ENCODE peak calls at places on chromosomes 11 and 22, in nine cellular contexts. One of them, this sample, is unnamed.

GRCh38 chr11:120747801-120748484 is 236.4 kb downstream of the GRIK4 start:
- DNase-seq in activated T-helper 1 cell treated with Interleukin-2 at 50 U/mL for 16 hours: no peak
- DNase-seq in dorsolateral prefrontal cortex: no peak
- DNase-seq in NCI-H510A: no peak
- DNase-seq in bronchial epithelial cell: peak
- DNase-seq in globus pallidus: no peak
- DNase-seq in activated CD4-positive, alpha-beta T cell treated with anti-CD3 and anti-CD28 coated beads, Interleukin-2, amount 50 U/mL, for 4 hours: no peak
- DNase-seq in adipocyte: no peak
- DNase-seq in activated CD4-positive, alpha-beta memory T cell treated with anti-CD3 and anti-CD28 coated beads for 36 hours: no peak
- DNase-seq in this sample: no peak

GRCh38 chr11:130827697-130828377 is 88.4 kb downstream of the SNX19 start:
- DNase-seq in activated T-helper 1 cell treated with Interleukin-2 at 50 U/mL for 16 hours: no peak
- DNase-seq in dorsolateral prefrontal cortex: no peak
- DNase-seq in NCI-H510A: no peak
- DNase-seq in bronchial epithelial cell: peak
- DNase-seq in globus pallidus: no peak
- DNase-seq in activated CD4-positive, alpha-beta T cell treated with anti-CD3 and anti-CD28 coated beads, Interleukin-2, amount 50 U/mL, for 4 hours: no peak
- DNase-seq in adipocyte: peak
- DNase-seq in activated CD4-positive, alpha-beta memory T cell treated with anti-CD3 and anti-CD28 coated beads for 36 hours: peak
- DNase-seq in this sample: peak

GRCh38 chr22:37283393-37283937 is 1.2 kb downstream of the CYTH4 start:
- DNase-seq in activated T-helper 1 cell treated with Interleukin-2 at 50 U/mL for 16 hours: peak
- DNase-seq in dorsolateral prefrontal cortex: no peak
- DNase-seq in NCI-H510A: no peak
- DNase-seq in bronchial epithelial cell: no peak
- DNase-seq in globus pallidus: peak
- DNase-seq in activated CD4-positive, alpha-beta T cell treated with anti-CD3 and anti-CD28 coated beads, Interleukin-2, amount 50 U/mL, for 4 hours: no peak
- DNase-seq in adipocyte: no peak
- DNase-seq in activated CD4-positive, alpha-beta memory T cell treated with anti-CD3 and anti-CD28 coated beads for 36 hours: peak
- DNase-seq in this sample: peak

GRCh38 chr11:128759597-128759996 is 65.7 kb downstream of the FLI1 start:
- DNase-seq in activated T-helper 1 cell treated with Interleukin-2 at 50 U/mL for 16 hours: no peak
- DNase-seq in dorsolateral prefrontal cortex: no peak
- DNase-seq in NCI-H510A: no peak
- DNase-seq in bronchial epithelial cell: no peak
- DNase-seq in globus pallidus: no peak
- DNase-seq in activated CD4-positive, alpha-beta T cell treated with anti-CD3 and anti-CD28 coated beads, Interleukin-2, amount 50 U/mL, for 4 hours: no peak
- DNase-seq in adipocyte: peak
- DNase-seq in activated CD4-positive, alpha-beta memory T cell treated with anti-CD3 and anti-CD28 coated beads for 36 hours: no peak
- DNase-seq in this sample: peak

GRCh38 chr11:6646631-6647281 is 8.9 kb downstream of the DCHS1 start:
- DNase-seq in activated T-helper 1 cell treated with Interleukin-2 at 50 U/mL for 16 hours: peak
- DNase-seq in dorsolateral prefrontal cortex: no peak
- DNase-seq in NCI-H510A: no peak
- DNase-seq in bronchial epithelial cell: no peak
- DNase-seq in globus pallidus: no peak
- DNase-seq in activated CD4-positive, alpha-beta T cell treated with anti-CD3 and anti-CD28 coated beads, Interleukin-2, amount 50 U/mL, for 4 hours: no peak
- DNase-seq in adipocyte: peak
- DNase-seq in activated CD4-positive, alpha-beta memory T cell treated with anti-CD3 and anti-CD28 coated beads for 36 hours: peak
- DNase-seq in this sample: peak

GRCh38 chr11:1472180-1473005 is 14.2 kb downstream of the MOB2 start:
- DNase-seq in activated T-helper 1 cell treated with Interleukin-2 at 50 U/mL for 16 hours: no peak
- DNase-seq in dorsolateral prefrontal cortex: peak
- DNase-seq in NCI-H510A: no peak
- DNase-seq in bronchial epithelial cell: no peak
- DNase-seq in globus pallidus: no peak
- DNase-seq in activated CD4-positive, alpha-beta T cell treated with anti-CD3 and anti-CD28 coated beads, Interleukin-2, amount 50 U/mL, for 4 hours: no peak
- DNase-seq in adipocyte: no peak
- DNase-seq in activated CD4-positive, alpha-beta memory T cell treated with anti-CD3 and anti-CD28 coated beads for 36 hours: no peak
- DNase-seq in this sample: no peak

GRCh38 chr11:11998091-11998781 is 10.2 kb downstream of the DKK3 start:
- DNase-seq in activated T-helper 1 cell treated with Interleukin-2 at 50 U/mL for 16 hours: no peak
- DNase-seq in dorsolateral prefrontal cortex: no peak
- DNase-seq in NCI-H510A: no peak
- DNase-seq in bronchial epithelial cell: peak
- DNase-seq in globus pallidus: no peak
- DNase-seq in activated CD4-positive, alpha-beta T cell treated with anti-CD3 and anti-CD28 coated beads, Interleukin-2, amount 50 U/mL, for 4 hours: no peak
- DNase-seq in adipocyte: peak
- DNase-seq in activated CD4-positive, alpha-beta memory T cell treated with anti-CD3 and anti-CD28 coated beads for 36 hours: peak
- DNase-seq in this sample: peak

GRCh38 chr11:63769044-63769718 is 606 bp upstream of the ZFTA start:
- DNase-seq in activated T-helper 1 cell treated with Interleukin-2 at 50 U/mL for 16 hours: no peak
- DNase-seq in dorsolateral prefrontal cortex: no peak
- DNase-seq in NCI-H510A: peak
- DNase-seq in bronchial epithelial cell: peak
- DNase-seq in globus pallidus: no peak
- DNase-seq in activated CD4-positive, alpha-beta T cell treated with anti-CD3 and anti-CD28 coated beads, Interleukin-2, amount 50 U/mL, for 4 hours: peak
- DNase-seq in adipocyte: peak
- DNase-seq in activated CD4-positive, alpha-beta memory T cell treated with anti-CD3 and anti-CD28 coated beads for 36 hours: peak
- DNase-seq in this sample: peak

GRCh38 chr11:78099671-78100070 is 20.0 kb upstream of the NDUFC2 start:
- DNase-seq in activated T-helper 1 cell treated with Interleukin-2 at 50 U/mL for 16 hours: no peak
- DNase-seq in dorsolateral prefrontal cortex: no peak
- DNase-seq in NCI-H510A: no peak
- DNase-seq in bronchial epithelial cell: no peak
- DNase-seq in globus pallidus: no peak
- DNase-seq in activated CD4-positive, alpha-beta T cell treated with anti-CD3 and anti-CD28 coated beads, Interleukin-2, amount 50 U/mL, for 4 hours: no peak
- DNase-seq in adipocyte: no peak
- DNase-seq in activated CD4-positive, alpha-beta memory T cell treated with anti-CD3 and anti-CD28 coated beads for 36 hours: no peak
- DNase-seq in this sample: no peak

GRCh38 chr22:24592846-24593809 is at the start of gene LRRC75B:
- DNase-seq in activated T-helper 1 cell treated with Interleukin-2 at 50 U/mL for 16 hours: no peak
- DNase-seq in dorsolateral prefrontal cortex: peak
- DNase-seq in NCI-H510A: no peak
- DNase-seq in bronchial epithelial cell: peak
- DNase-seq in globus pallidus: peak
- DNase-seq in activated CD4-positive, alpha-beta T cell treated with anti-CD3 and anti-CD28 coated beads, Interleukin-2, amount 50 U/mL, for 4 hours: no peak
- DNase-seq in adipocyte: peak
- DNase-seq in activated CD4-positive, alpha-beta memory T cell treated with anti-CD3 and anti-CD28 coated beads for 36 hours: peak
- DNase-seq in this sample: peak

GRCh38 chr11:975824-976223 is 50.2 kb downstream of the AP2A2 start:
- DNase-seq in activated T-helper 1 cell treated with Interleukin-2 at 50 U/mL for 16 hours: no peak
- DNase-seq in dorsolateral prefrontal cortex: peak
- DNase-seq in NCI-H510A: no peak
- DNase-seq in bronchial epithelial cell: no peak
- DNase-seq in globus pallidus: no peak
- DNase-seq in activated CD4-positive, alpha-beta T cell treated with anti-CD3 and anti-CD28 coated beads, Interleukin-2, amount 50 U/mL, for 4 hours: no peak
- DNase-seq in adipocyte: no peak
- DNase-seq in activated CD4-positive, alpha-beta memory T cell treated with anti-CD3 and anti-CD28 coated beads for 36 hours: peak
- DNase-seq in this sample: peak

GRCh38 chr22:18056161-18056666 is 21.6 kb upstream of the PEX26 start:
- DNase-seq in activated T-helper 1 cell treated with Interleukin-2 at 50 U/mL for 16 hours: no peak
- DNase-seq in dorsolateral prefrontal cortex: peak
- DNase-seq in NCI-H510A: peak
- DNase-seq in bronchial epithelial cell: peak
- DNase-seq in globus pallidus: peak
- DNase-seq in activated CD4-positive, alpha-beta T cell treated with anti-CD3 and anti-CD28 coated beads, Interleukin-2, amount 50 U/mL, for 4 hours: no peak
- DNase-seq in adipocyte: peak
- DNase-seq in activated CD4-positive, alpha-beta memory T cell treated with anti-CD3 and anti-CD28 coated beads for 36 hours: no peak
- DNase-seq in this sample: peak

GRCh38 chr11:69157156-69157821 is 1.6 kb downstream of the SMIM38 start:
- DNase-seq in activated T-helper 1 cell treated with Interleukin-2 at 50 U/mL for 16 hours: no peak
- DNase-seq in dorsolateral prefrontal cortex: peak
- DNase-seq in NCI-H510A: peak
- DNase-seq in bronchial epithelial cell: no peak
- DNase-seq in globus pallidus: peak
- DNase-seq in activated CD4-positive, alpha-beta T cell treated with anti-CD3 and anti-CD28 coated beads, Interleukin-2, amount 50 U/mL, for 4 hours: no peak
- DNase-seq in adipocyte: peak
- DNase-seq in activated CD4-positive, alpha-beta memory T cell treated with anti-CD3 and anti-CD28 coated beads for 36 hours: peak
- DNase-seq in this sample: peak

GRCh38 chr11:33624082-33624481 is 76.5 kb downstream of the C11orf91 start:
- DNase-seq in activated T-helper 1 cell treated with Interleukin-2 at 50 U/mL for 16 hours: no peak
- DNase-seq in dorsolateral prefrontal cortex: no peak
- DNase-seq in NCI-H510A: no peak
- DNase-seq in bronchial epithelial cell: no peak
- DNase-seq in globus pallidus: no peak
- DNase-seq in activated CD4-positive, alpha-beta T cell treated with anti-CD3 and anti-CD28 coated beads, Interleukin-2, amount 50 U/mL, for 4 hours: no peak
- DNase-seq in adipocyte: no peak
- DNase-seq in activated CD4-positive, alpha-beta memory T cell treated with anti-CD3 and anti-CD28 coated beads for 36 hours: no peak
- DNase-seq in this sample: no peak

GRCh38 chr11:66478823-66479740 is 1.2 kb upstream of the DPP3 start:
- DNase-seq in activated T-helper 1 cell treated with Interleukin-2 at 50 U/mL for 16 hours: no peak
- DNase-seq in dorsolateral prefrontal cortex: no peak
- DNase-seq in NCI-H510A: no peak
- DNase-seq in bronchial epithelial cell: peak
- DNase-seq in globus pallidus: peak
- DNase-seq in activated CD4-positive, alpha-beta T cell treated with anti-CD3 and anti-CD28 coated beads, Interleukin-2, amount 50 U/mL, for 4 hours: no peak
- DNase-seq in adipocyte: peak
- DNase-seq in activated CD4-positive, alpha-beta memory T cell treated with anti-CD3 and anti-CD28 coated beads for 36 hours: peak
- DNase-seq in this sample: peak

GRCh38 chr11:16777576-16777975 is 39.1 kb downstream of the C11orf58 start:
- DNase-seq in activated T-helper 1 cell treated with Interleukin-2 at 50 U/mL for 16 hours: no peak
- DNase-seq in dorsolateral prefrontal cortex: no peak
- DNase-seq in NCI-H510A: no peak
- DNase-seq in bronchial epithelial cell: no peak
- DNase-seq in globus pallidus: no peak
- DNase-seq in activated CD4-positive, alpha-beta T cell treated with anti-CD3 and anti-CD28 coated beads, Interleukin-2, amount 50 U/mL, for 4 hours: no peak
- DNase-seq in adipocyte: no peak
- DNase-seq in activated CD4-positive, alpha-beta memory T cell treated with anti-CD3 and anti-CD28 coated beads for 36 hours: no peak
- DNase-seq in this sample: no peak

GRCh38 chr11:34343153-34343552 is 14.7 kb downstream of the ABTB2 start:
- DNase-seq in activated T-helper 1 cell treated with Interleukin-2 at 50 U/mL for 16 hours: no peak
- DNase-seq in dorsolateral prefrontal cortex: no peak
- DNase-seq in NCI-H510A: no peak
- DNase-seq in bronchial epithelial cell: peak
- DNase-seq in globus pallidus: no peak
- DNase-seq in activated CD4-positive, alpha-beta T cell treated with anti-CD3 and anti-CD28 coated beads, Interleukin-2, amount 50 U/mL, for 4 hours: no peak
- DNase-seq in adipocyte: peak
- DNase-seq in activated CD4-positive, alpha-beta memory T cell treated with anti-CD3 and anti-CD28 coated beads for 36 hours: no peak
- DNase-seq in this sample: peak

GRCh38 chr22:35343664-35344550 is 37.0 kb upstream of the HMOX1 start:
- DNase-seq in activated T-helper 1 cell treated with Interleukin-2 at 50 U/mL for 16 hours: no peak
- DNase-seq in dorsolateral prefrontal cortex: no peak
- DNase-seq in NCI-H510A: no peak
- DNase-seq in bronchial epithelial cell: no peak
- DNase-seq in globus pallidus: no peak
- DNase-seq in activated CD4-positive, alpha-beta T cell treated with anti-CD3 and anti-CD28 coated beads, Interleukin-2, amount 50 U/mL, for 4 hours: no peak
- DNase-seq in adipocyte: no peak
- DNase-seq in activated CD4-positive, alpha-beta memory T cell treated with anti-CD3 and anti-CD28 coated beads for 36 hours: no peak
- DNase-seq in this sample: no peak

GRCh38 chr22:43331698-43332097 is 11.5 kb downstream of the SCUBE1 start:
- DNase-seq in activated T-helper 1 cell treated with Interleukin-2 at 50 U/mL for 16 hours: no peak
- DNase-seq in dorsolateral prefrontal cortex: no peak
- DNase-seq in NCI-H510A: no peak
- DNase-seq in bronchial epithelial cell: no peak
- DNase-seq in globus pallidus: no peak
- DNase-seq in activated CD4-positive, alpha-beta T cell treated with anti-CD3 and anti-CD28 coated beads, Interleukin-2, amount 50 U/mL, for 4 hours: no peak
- DNase-seq in adipocyte: no peak
- DNase-seq in activated CD4-positive, alpha-beta memory T cell treated with anti-CD3 and anti-CD28 coated beads for 36 hours: no peak
- DNase-seq in this sample: no peak

GRCh38 chr11:125224391-125225015 is 60.0 kb downstream of the PKNOX2 start:
- DNase-seq in activated T-helper 1 cell treated with Interleukin-2 at 50 U/mL for 16 hours: no peak
- DNase-seq in dorsolateral prefrontal cortex: no peak
- DNase-seq in NCI-H510A: no peak
- DNase-seq in bronchial epithelial cell: no peak
- DNase-seq in globus pallidus: no peak
- DNase-seq in activated CD4-positive, alpha-beta T cell treated with anti-CD3 and anti-CD28 coated beads, Interleukin-2, amount 50 U/mL, for 4 hours: no peak
- DNase-seq in adipocyte: peak
- DNase-seq in activated CD4-positive, alpha-beta memory T cell treated with anti-CD3 and anti-CD28 coated beads for 36 hours: no peak
- DNase-seq in this sample: peak

GRCh38 chr11:134223066-134223465 is 701 bp downstream of the NCAPD3 start:
- DNase-seq in activated T-helper 1 cell treated with Interleukin-2 at 50 U/mL for 16 hours: no peak
- DNase-seq in dorsolateral prefrontal cortex: no peak
- DNase-seq in NCI-H510A: no peak
- DNase-seq in bronchial epithelial cell: no peak
- DNase-seq in globus pallidus: no peak
- DNase-seq in activated CD4-positive, alpha-beta T cell treated with anti-CD3 and anti-CD28 coated beads, Interleukin-2, amount 50 U/mL, for 4 hours: no peak
- DNase-seq in adipocyte: no peak
- DNase-seq in activated CD4-positive, alpha-beta memory T cell treated with anti-CD3 and anti-CD28 coated beads for 36 hours: peak
- DNase-seq in this sample: no peak

GRCh38 chr11:63909621-63910506 is 7.1 kb downstream of the RCOR2 start:
- DNase-seq in activated T-helper 1 cell treated with Interleukin-2 at 50 U/mL for 16 hours: no peak
- DNase-seq in dorsolateral prefrontal cortex: no peak
- DNase-seq in NCI-H510A: no peak
- DNase-seq in bronchial epithelial cell: no peak
- DNase-seq in globus pallidus: no peak
- DNase-seq in activated CD4-positive, alpha-beta T cell treated with anti-CD3 and anti-CD28 coated beads, Interleukin-2, amount 50 U/mL, for 4 hours: no peak
- DNase-seq in adipocyte: no peak
- DNase-seq in activated CD4-positive, alpha-beta memory T cell treated with anti-CD3 and anti-CD28 coated beads for 36 hours: no peak
- DNase-seq in this sample: no peak

GRCh38 chr22:33591946-33592345 is 328.3 kb downstream of the LARGE1 start:
- DNase-seq in activated T-helper 1 cell treated with Interleukin-2 at 50 U/mL for 16 hours: no peak
- DNase-seq in dorsolateral prefrontal cortex: no peak
- DNase-seq in NCI-H510A: no peak
- DNase-seq in bronchial epithelial cell: no peak
- DNase-seq in globus pallidus: no peak
- DNase-seq in activated CD4-positive, alpha-beta T cell treated with anti-CD3 and anti-CD28 coated beads, Interleukin-2, amount 50 U/mL, for 4 hours: no peak
- DNase-seq in adipocyte: no peak
- DNase-seq in activated CD4-positive, alpha-beta memory T cell treated with anti-CD3 and anti-CD28 coated beads for 36 hours: no peak
- DNase-seq in this sample: no peak

GRCh38 chr11:72848846-72849466 is 34.7 kb downstream of the ATG16L2 start:
- DNase-seq in activated T-helper 1 cell treated with Interleukin-2 at 50 U/mL for 16 hours: no peak
- DNase-seq in dorsolateral prefrontal cortex: no peak
- DNase-seq in NCI-H510A: no peak
- DNase-seq in bronchial epithelial cell: peak
- DNase-seq in globus pallidus: no peak
- DNase-seq in activated CD4-positive, alpha-beta T cell treated with anti-CD3 and anti-CD28 coated beads, Interleukin-2, amount 50 U/mL, for 4 hours: peak
- DNase-seq in adipocyte: peak
- DNase-seq in activated CD4-positive, alpha-beta memory T cell treated with anti-CD3 and anti-CD28 coated beads for 36 hours: peak
- DNase-seq in this sample: peak

GRCh38 chr11:69074375-69074774 is 25.6 kb downstream of the TPCN2 start:
- DNase-seq in activated T-helper 1 cell treated with Interleukin-2 at 50 U/mL for 16 hours: no peak
- DNase-seq in dorsolateral prefrontal cortex: no peak
- DNase-seq in NCI-H510A: no peak
- DNase-seq in bronchial epithelial cell: no peak
- DNase-seq in globus pallidus: no peak
- DNase-seq in activated CD4-positive, alpha-beta T cell treated with anti-CD3 and anti-CD28 coated beads, Interleukin-2, amount 50 U/mL, for 4 hours: no peak
- DNase-seq in adipocyte: no peak
- DNase-seq in activated CD4-positive, alpha-beta memory T cell treated with anti-CD3 and anti-CD28 coated beads for 36 hours: no peak
- DNase-seq in this sample: no peak

GRCh38 chr11:19978668-19979518 is 181.4 kb downstream of the DBX1 start:
- DNase-seq in activated T-helper 1 cell treated with Interleukin-2 at 50 U/mL for 16 hours: no peak
- DNase-seq in dorsolateral prefrontal cortex: no peak
- DNase-seq in NCI-H510A: no peak
- DNase-seq in bronchial epithelial cell: peak
- DNase-seq in globus pallidus: no peak
- DNase-seq in activated CD4-positive, alpha-beta T cell treated with anti-CD3 and anti-CD28 coated beads, Interleukin-2, amount 50 U/mL, for 4 hours: no peak
- DNase-seq in adipocyte: peak
- DNase-seq in activated CD4-positive, alpha-beta memory T cell treated with anti-CD3 and anti-CD28 coated beads for 36 hours: peak
- DNase-seq in this sample: peak

GRCh38 chr22:42320463-42321416 is 50.3 kb upstream of the TCF20 start:
- DNase-seq in activated T-helper 1 cell treated with Interleukin-2 at 50 U/mL for 16 hours: no peak
- DNase-seq in dorsolateral prefrontal cortex: no peak
- DNase-seq in NCI-H510A: no peak
- DNase-seq in bronchial epithelial cell: no peak
- DNase-seq in globus pallidus: no peak
- DNase-seq in activated CD4-positive, alpha-beta T cell treated with anti-CD3 and anti-CD28 coated beads, Interleukin-2, amount 50 U/mL, for 4 hours: no peak
- DNase-seq in adipocyte: no peak
- DNase-seq in activated CD4-positive, alpha-beta memory T cell treated with anti-CD3 and anti-CD28 coated beads for 36 hours: no peak
- DNase-seq in this sample: no peak

GRCh38 chr11:80533463-80533862 is 1092.6 kb upstream of the TENM4 start:
- DNase-seq in activated T-helper 1 cell treated with Interleukin-2 at 50 U/mL for 16 hours: no peak
- DNase-seq in dorsolateral prefrontal cortex: no peak
- DNase-seq in NCI-H510A: no peak
- DNase-seq in bronchial epithelial cell: no peak
- DNase-seq in globus pallidus: no peak
- DNase-seq in activated CD4-positive, alpha-beta T cell treated with anti-CD3 and anti-CD28 coated beads, Interleukin-2, amount 50 U/mL, for 4 hours: no peak
- DNase-seq in adipocyte: no peak
- DNase-seq in activated CD4-positive, alpha-beta memory T cell treated with anti-CD3 and anti-CD28 coated beads for 36 hours: no peak
- DNase-seq in this sample: no peak

GRCh38 chr11:123429336-123429735 is 733 bp upstream of the GRAMD1B start:
- DNase-seq in activated T-helper 1 cell treated with Interleukin-2 at 50 U/mL for 16 hours: no peak
- DNase-seq in dorsolateral prefrontal cortex: no peak
- DNase-seq in NCI-H510A: no peak
- DNase-seq in bronchial epithelial cell: peak
- DNase-seq in globus pallidus: no peak
- DNase-seq in activated CD4-positive, alpha-beta T cell treated with anti-CD3 and anti-CD28 coated beads, Interleukin-2, amount 50 U/mL, for 4 hours: no peak
- DNase-seq in adipocyte: peak
- DNase-seq in activated CD4-positive, alpha-beta memory T cell treated with anti-CD3 and anti-CD28 coated beads for 36 hours: no peak
- DNase-seq in this sample: peak

GRCh38 chr11:35308157-35308556 is 111.2 kb downstream of the SLC1A2 start:
- DNase-seq in activated T-helper 1 cell treated with Interleukin-2 at 50 U/mL for 16 hours: no peak
- DNase-seq in dorsolateral prefrontal cortex: no peak
- DNase-seq in NCI-H510A: no peak
- DNase-seq in bronchial epithelial cell: no peak
- DNase-seq in globus pallidus: no peak
- DNase-seq in activated CD4-positive, alpha-beta T cell treated with anti-CD3 and anti-CD28 coated beads, Interleukin-2, amount 50 U/mL, for 4 hours: no peak
- DNase-seq in adipocyte: no peak
- DNase-seq in activated CD4-positive, alpha-beta memory T cell treated with anti-CD3 and anti-CD28 coated beads for 36 hours: no peak
- DNase-seq in this sample: no peak

GRCh38 chr11:74282863-74283484 is 28.5 kb downstream of the P4HA3 start:
- DNase-seq in activated T-helper 1 cell treated with Interleukin-2 at 50 U/mL for 16 hours: no peak
- DNase-seq in dorsolateral prefrontal cortex: no peak
- DNase-seq in NCI-H510A: no peak
- DNase-seq in bronchial epithelial cell: no peak
- DNase-seq in globus pallidus: no peak
- DNase-seq in activated CD4-positive, alpha-beta T cell treated with anti-CD3 and anti-CD28 coated beads, Interleukin-2, amount 50 U/mL, for 4 hours: no peak
- DNase-seq in adipocyte: no peak
- DNase-seq in activated CD4-positive, alpha-beta memory T cell treated with anti-CD3 and anti-CD28 coated beads for 36 hours: no peak
- DNase-seq in this sample: peak

This sample was measured in EH.